ENCODE peak calls at places on chromosomes 6 and 20, in nine cellular contexts. N is activated naive CD4-positive, alpha-beta T cell; O is Peyer's patch; J is GM20000; V is fibroblast of lung; E is activated CD8-positive, alpha-beta memory T cell treated with anti-CD3 and anti-CD28 coated beads for 24 hours; D is stromal cell of bone marrow; R is H54; S is NCI-H2029. Z is an unnamed sample.

GRCh38 chr6:593907-594212 is 63.0 kb downstream of the HUS1B start:
- DNase-seq in R (no peak), V (no peak), S (no peak), E (no peak), N (no peak), O (no peak), J (no peak), D (no peak), Z (no peak)

GRCh38 chr6:16758163-16758975 is 2.9 kb downstream of the ATXN1 start:
- DNase-seq in O (no peak), J (no peak), N (no peak), E (no peak), D (no peak), R (no peak), S (peak), V (no peak), Z (no peak)

GRCh38 chr20:19617256-19617655 is 140.8 kb upstream of the RIN2 start:
- DNase-seq in O (no peak), D (no peak), N (no peak), V (no peak), R (no peak), S (no peak), J (no peak), E (no peak), Z (no peak)

GRCh38 chr6:109891924-109892323 is 86.2 kb upstream of the GPR6 start:
- DNase-seq in O (no peak), R (no peak), V (no peak), J (no peak), E (no peak), D (no peak), S (no peak), N (no peak), Z (no peak)

GRCh38 chr6:25670208-25670607 is 18.2 kb downstream of the SCGN start:
- DNase-seq in O (no peak), N (no peak), E (no peak), S (peak), D (no peak), R (no peak), J (no peak), V (no peak), Z (no peak)

GRCh38 chr20:20393207-20393606 is 25.3 kb downstream of the INSM1 start:
- DNase-seq in E (no peak), J (no peak), N (no peak), S (no peak), V (no peak), O (no peak), R (no peak), D (peak), Z (no peak)

GRCh38 chr6:14693301-14694192 is 552.3 kb upstream of the JARID2 start:
- DNase-seq in V (no peak), R (no peak), N (no peak), D (no peak), J (no peak), S (no peak), E (no peak), O (no peak), Z (no peak)

GRCh38 chr20:56991516-56991915 is 274.9 kb downstream of the BMP7 start:
- DNase-seq in V (no peak), N (no peak), D (no peak), R (no peak), J (no peak), E (no peak), O (no peak), S (no peak), Z (no peak)

GRCh38 chr6:109513571-109514071 is 30.6 kb upstream of the ZBTB24 start:
- DNase-seq in R (no peak), N (no peak), J (no peak), O (no peak), E (no peak), V (peak), D (peak), S (no peak), Z (no peak)

GRCh38 chr6:114830515-114830914 is 487.7 kb upstream of the HS3ST5 start:
- DNase-seq in S (no peak), V (no peak), N (no peak), J (no peak), E (no peak), D (no peak), O (no peak), R (no peak), Z (no peak)

GRCh38 chr6:98724537-98724936 is 109.8 kb upstream of the POU3F2 start:
- DNase-seq in O (no peak), J (no peak), V (no peak), R (no peak), N (no peak), S (no peak), E (no peak), D (no peak), Z (no peak)

GRCh38 chr6:40714576-40715500 is 127.7 kb upstream of the LRFN2 start:
- DNase-seq in E (no peak), J (no peak), D (no peak), S (peak), N (no peak), V (no peak), R (no peak), O (peak), Z (no peak)

GRCh38 chr6:157019733-157020132 is 242.6 kb downstream of the ARID1B start:
- DNase-seq in E (no peak), O (no peak), S (no peak), R (no peak), N (no peak), V (peak), J (peak), D (no peak), Z (no peak)

GRCh38 chr20:18496042-18496441 is 983 bp downstream of the RBBP9 start:
- DNase-seq in N (no peak), D (no peak), S (peak), V (no peak), R (no peak), J (no peak), O (no peak), E (no peak), Z (no peak)

GRCh38 chr6:33590531-33591198 is 10.6 kb upstream of the BAK1 start:
- DNase-seq in V (no peak), N (no peak), S (no peak), O (peak), D (no peak), E (no peak), R (peak), J (no peak), Z (no peak)

GRCh38 chr6:122753688-122754056 is 25.8 kb upstream of the FABP7 start:
- DNase-seq in V (no peak), O (no peak), S (peak), D (peak), E (no peak), J (no peak), R (no peak), N (no peak), Z (no peak)

GRCh38 chr6:89411269-89412070 is 603 bp downstream of the RRAGD start:
- DNase-seq in S (peak), E (peak), V (no peak), D (no peak), R (no peak), O (peak), N (no peak), J (peak), Z (peak)

GRCh38 chr6:170175644-170176620 is 114.9 kb downstream of the DLL1 start:
- DNase-seq in R (no peak), E (peak), D (no peak), J (no peak), S (no peak), O (no peak), V (no peak), N (no peak), Z (peak)

GRCh38 chr6:2387445-2387844 is 142.0 kb upstream of the GMDS start:
- DNase-seq in R (no peak), V (no peak), E (no peak), J (no peak), D (no peak), O (no peak), S (no peak), N (no peak), Z (no peak)

GRCh38 chr6:126748141-126748540 is 370.3 kb upstream of the RSPO3 start:
- DNase-seq in E (no peak), O (no peak), D (no peak), J (no peak), S (no peak), V (peak), N (no peak), R (no peak), Z (no peak)

GRCh38 chr20:61779176-61779965 is 286.3 kb downstream of the TAF4 start:
- DNase-seq in D (no peak), E (no peak), V (no peak), J (no peak), S (no peak), O (no peak), N (no peak), R (no peak), Z (no peak)

GRCh38 chr6:100880149-100880900 is 804 bp downstream of the ASCC3 start:
- DNase-seq in O (no peak), N (no peak), R (no peak), D (no peak), S (peak), V (peak), E (no peak), J (no peak), Z (no peak)

GRCh38 chr6:484086-484728 is 92.7 kb downstream of the IRF4 start:
- DNase-seq in J (peak), O (no peak), D (no peak), E (peak), N (no peak), V (no peak), S (no peak), R (no peak), Z (peak)

GRCh38 chr20:57498425-57499400 is 26.2 kb downstream of the CTCFL start:
- DNase-seq in D (no peak), R (no peak), E (no peak), V (peak), J (no peak), N (no peak), O (peak), S (peak), Z (no peak)

GRCh38 chr6:56659721-56660373 is 17.2 kb upstream of the DST start:
- DNase-seq in D (no peak), N (no peak), O (no peak), E (no peak), V (no peak), J (peak), R (no peak), S (no peak), Z (no peak)